ENCODE peak calls at places on chromosomes 13 and 19, in five cellular contexts. A, K, U, E and O are unnamed samples.
A peak's percentile ranks its signal among the peaks of the same experiment; 100 is the strongest.

GRCh38 chr19:35177377-35178274 is 23.1 kb downstream of the FXYD5 start:
- DNase-seq in A (no peak), K (no peak), U (no peak), E (no peak), O (no peak)

GRCh38 chr13:106407338-106407737 is 128.1 kb downstream of the EFNB2 start:
- DNase-seq in A (no peak), K (no peak), U (no peak), E (no peak), O (no peak)

GRCh38 chr13:21872795-21873194 is 201.9 kb downstream of the FGF9 start:
- DNase-seq in A (no peak), K (peak; percentile 12), U (no peak), E (no peak), O (peak; percentile 85)

GRCh38 chr19:322616-323015 is 22.0 kb downstream of the MIER2 start:
- DNase-seq in A (no peak), K (no peak), U (no peak), E (no peak), O (peak; percentile 54)

GRCh38 chr19:36136975-36137686 is 2.7 kb upstream of the CAPNS1 start:
- DNase-seq in A (no peak), K (peak; percentile 23), U (peak; percentile 76), E (peak; percentile 79), O (peak; percentile 77)

GRCh38 chr13:46804391-46804815 is 7.4 kb upstream of the ESD start:
- DNase-seq in A (no peak), K (peak; percentile 98), U (no peak), E (no peak), O (no peak)

GRCh38 chr13:112453207-112453829 is 77.2 kb downstream of the SPACA7 start:
- DNase-seq in A (no peak), K (no peak), U (no peak), E (no peak), O (no peak)

GRCh38 chr19:30671622-30672051 is 299.5 kb downstream of the ZNF536 start:
- DNase-seq in A (no peak), K (no peak), U (peak; percentile 28), E (no peak), O (peak; percentile 81)

GRCh38 chr13:32905063-32905863 is 111.0 kb upstream of the KL start:
- DNase-seq in A (no peak), K (peak; percentile 3), U (no peak), E (no peak), O (no peak)

DNA sequence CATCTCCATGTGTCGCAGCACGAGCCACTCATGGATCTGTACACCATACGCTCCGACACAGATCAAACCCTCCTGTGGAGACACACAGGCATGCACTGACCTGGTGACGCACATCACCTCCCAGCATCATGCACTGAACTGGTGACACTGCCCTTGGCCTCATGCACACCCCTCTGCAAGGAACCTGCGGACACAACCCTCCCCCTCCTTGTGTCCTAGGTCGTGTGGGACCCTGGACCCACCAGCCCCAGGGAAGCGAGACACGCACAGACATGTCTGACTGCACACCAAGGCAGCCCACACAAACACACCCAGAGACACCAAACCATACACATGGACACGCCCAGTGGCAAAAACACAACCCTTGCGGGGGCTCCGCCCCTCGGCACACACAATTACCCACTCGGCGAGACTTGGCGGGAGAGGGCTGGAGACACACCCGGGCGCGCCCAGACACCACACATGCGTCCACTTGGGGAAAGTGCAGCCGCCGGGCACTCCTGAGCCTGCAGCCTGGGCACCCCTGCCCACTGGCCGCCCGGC is 2.0 kb upstream of the KCNN4 start:
- DNase-seq in A (peak; percentile 86), K (no peak), U (no peak), E (no peak), O (no peak)
- TF ChIP-seq POLR2A in A (peak; percentile 4), K (no peak), U (no peak), E (no peak), O (no peak)

DNA sequence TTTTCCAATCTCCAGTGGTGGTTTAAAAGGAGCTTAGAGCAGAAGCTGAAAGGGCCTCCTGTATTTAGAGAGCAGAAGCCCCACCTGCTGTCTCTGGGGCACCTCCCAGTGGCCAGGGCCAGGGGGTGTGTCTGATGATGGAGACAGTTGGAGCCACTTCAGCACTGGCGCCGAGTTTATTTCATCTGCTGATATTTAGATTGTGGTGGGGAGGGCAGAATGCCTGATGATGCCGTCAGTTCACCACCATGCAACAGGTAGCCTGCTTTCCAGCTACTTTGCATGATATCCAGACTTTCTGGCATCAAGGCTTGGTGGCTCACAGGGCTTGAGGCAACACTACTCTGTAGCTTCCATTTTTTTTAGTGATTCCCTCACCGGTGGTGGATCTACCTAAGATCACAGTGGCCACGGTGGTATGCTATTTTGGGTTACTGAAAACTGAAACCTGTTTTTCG is 371.9 kb downstream of the KCNRG start:
- DNase-seq in A (peak; percentile 49), K (peak; percentile 42), U (peak; percentile 56), E (no peak), O (no peak)
- TF ChIP-seq CTCF in A (no peak), K (peak; percentile 8), U (no peak), E (no peak), O (no peak)

GRCh38 chr13:27954406-27954851 is 14.7 kb downstream of the CDX2 start:
- DNase-seq in A (no peak), K (no peak), U (peak; percentile 63), E (no peak), O (no peak)
- H3K4me3 ChIP-seq in A (peak overlapping the region; percentile 59), K (peak overlapping the region; percentile 45), U (no peak overlapping the region), E (peak overlapping the region; percentile 12), O (peak overlapping the region; percentile 34)

DNA sequence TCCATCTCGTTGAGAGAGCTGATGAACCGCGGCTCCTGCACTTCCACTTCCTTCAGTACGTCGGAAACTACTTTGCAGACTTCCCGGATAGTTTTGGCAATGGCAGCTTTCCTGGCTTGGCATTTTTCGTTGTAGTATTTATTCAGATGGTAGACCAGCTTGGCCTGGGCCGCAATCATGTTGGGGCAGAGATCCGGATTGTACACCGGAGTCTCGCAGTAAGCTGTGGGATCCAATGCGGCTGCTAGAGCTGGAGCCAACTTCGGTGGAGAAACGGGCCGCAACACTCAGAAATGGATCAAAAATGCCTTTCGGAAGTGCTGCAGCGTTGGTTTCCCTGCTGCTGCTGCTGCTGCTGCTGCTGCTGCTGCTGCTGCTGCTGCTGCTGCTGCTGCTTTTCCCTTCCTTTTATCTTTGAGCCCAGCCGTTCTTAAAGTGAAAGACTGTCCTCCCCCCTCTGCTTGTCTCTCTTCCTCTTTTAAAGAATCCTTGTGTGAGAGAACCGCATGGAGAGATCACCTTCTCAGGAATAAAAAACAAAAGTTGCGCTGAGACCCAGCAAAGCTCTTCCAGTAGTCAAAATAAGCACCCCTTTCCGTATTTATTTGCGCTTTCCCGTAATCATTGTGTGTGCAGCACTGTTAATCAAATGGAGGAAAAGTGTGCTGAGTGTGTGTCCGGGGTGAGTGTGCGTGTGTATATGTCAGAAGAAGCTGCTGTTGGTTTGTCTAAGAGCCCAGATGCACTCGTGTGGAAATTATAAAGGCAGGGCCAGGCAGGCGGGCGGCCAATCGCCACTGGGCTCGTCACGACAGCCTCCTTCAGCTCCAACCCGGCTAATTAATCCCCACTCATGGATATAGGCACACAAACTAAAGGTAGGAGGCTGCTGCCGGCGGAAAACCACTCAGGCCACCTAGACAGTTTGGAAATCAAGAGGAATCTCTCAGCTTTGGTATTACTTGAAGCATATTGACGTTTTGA is at the start of gene MAB21L1:
- DNase-seq in A (no peak), K (peak; percentile 19), U (no peak), E (peak; percentile 71), O (no peak)
- TF ChIP-seq POLR2A in A (no peak), K (no peak), U (no peak), E (no peak), O (no peak)

GRCh38 chr13:94683426-94683825 is 28.9 kb downstream of the SOX21 start:
- DNase-seq in A (no peak), K (no peak), U (no peak), E (no peak), O (no peak)
- TF ChIP-seq CTCF in A (no peak), K (no peak), U (no peak), E (no peak), O (no peak)

GRCh38 chr19:12626958-12627357 is 16.2 kb downstream of the ZNF791 start:
- DNase-seq in A (no peak), K (no peak), U (no peak), E (no peak), O (no peak)
- H3K4me3 ChIP-seq in A (no peak overlapping the region), K (no peak overlapping the region), U (no peak overlapping the region), E (no peak overlapping the region), O (no peak overlapping the region)

DNA sequence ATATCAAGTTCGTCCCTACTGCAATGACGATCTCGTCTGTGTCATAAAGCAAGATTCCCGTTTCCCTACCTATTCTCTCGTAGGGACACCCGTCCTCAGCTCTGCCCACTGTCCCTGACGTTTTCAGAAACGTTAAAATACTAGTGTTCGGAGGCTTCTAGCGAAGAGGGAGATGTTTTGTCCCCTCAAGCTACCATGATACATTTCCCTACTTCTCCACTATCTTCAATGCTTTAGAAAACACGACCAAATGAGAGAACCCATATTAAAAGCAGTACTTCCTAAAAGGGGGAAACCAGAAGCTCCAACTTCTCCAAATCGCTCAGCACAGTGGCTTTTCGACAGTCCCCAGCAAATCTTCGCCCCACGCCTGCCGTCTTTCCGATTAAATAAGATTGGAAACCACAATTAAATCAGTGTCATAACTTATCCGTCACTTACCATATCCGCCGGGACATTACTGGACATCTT is 1.3 kb downstream of the UBL3 start:
- DNase-seq in A (peak; percentile 34), K (peak; percentile 22), U (peak; percentile 28), E (no peak), O (no peak)
- TF ChIP-seq POLR2A in A (no peak), K (no peak), U (no peak), E (no peak), O (no peak)

GRCh38 chr13:36366023-36366422 is 19.8 kb upstream of the SPART start:
- DNase-seq in A (no peak), K (no peak), U (no peak), E (no peak), O (no peak)

GRCh38 chr13:36371185-36371584 is 25.0 kb upstream of the SPART start:
- DNase-seq in A (no peak), K (no peak), U (no peak), E (no peak), O (no peak)

GRCh38 chr13:36374063-36374462 is 27.9 kb upstream of the SPART start:
- DNase-seq in A (no peak), K (no peak), U (no peak), E (no peak), O (no peak)

GRCh38 chr13:36369268-36370107 is 23.3 kb upstream of the SPART start:
- DNase-seq in A (no peak), K (peak; percentile 34), U (no peak), E (no peak), O (no peak)

GRCh38 chr13:36370108-36370429 is 23.9 kb upstream of the SPART start:
- DNase-seq in A (no peak), K (no peak), U (no peak), E (no peak), O (no peak)
- TF ChIP-seq CTCF in A (no peak), K (no peak), U (no peak), E (no peak), O (no peak)